ENCODE peak calls at places on chromosome 5, in ten cellular contexts. G, H, V, M, Y, L, Q, R, A and N are unnamed samples.

GRCh38 chr5:150640311-150641005 is at the start of gene SYNPO:
- DNase-seq in G (peak), H (no peak), V (peak), M (no peak), Y (peak), L (peak), Q (peak), R (no peak), A (no peak), N (no peak)

GRCh38 chr5:54881286-54882005 is 103.9 kb downstream of the ESM1 start:
- DNase-seq in G (no peak), H (no peak), V (no peak), M (no peak), Y (no peak), L (no peak), Q (no peak), R (no peak), A (no peak), N (no peak)

GRCh38 chr5:119009131-119009530 is 20.8 kb upstream of the DTWD2 start:
- DNase-seq in G (no peak), H (no peak), V (no peak), M (no peak), Y (no peak), L (no peak), Q (no peak), R (no peak), A (no peak), N (no peak)

GRCh38 chr5:956941-957729 is 51.5 kb upstream of the NKD2 start:
- DNase-seq in G (no peak), H (peak), V (no peak), M (no peak), Y (peak), L (no peak), Q (peak), R (no peak), A (no peak), N (peak)

GRCh38 chr5:58248221-58248620 is 211.7 kb downstream of the PLK2 start:
- DNase-seq in G (peak), H (no peak), V (no peak), M (no peak), Y (no peak), L (no peak), Q (no peak), R (no peak), A (no peak), N (no peak)

GRCh38 chr5:104512063-104512798 is 949.6 kb upstream of the NUDT12 start:
- DNase-seq in G (no peak), H (no peak), V (no peak), M (no peak), Y (no peak), L (no peak), Q (no peak), R (no peak), A (no peak), N (no peak)

GRCh38 chr5:121199238-121199999 is 652.3 kb upstream of the FTMT start:
- DNase-seq in G (no peak), H (no peak), V (no peak), M (no peak), Y (peak), L (no peak), Q (no peak), R (no peak), A (no peak), N (no peak)

GRCh38 chr5:105640328-105640727 is 2030.4 kb downstream of the EFNA5 start:
- DNase-seq in G (no peak), H (no peak), V (no peak), M (no peak), Y (no peak), L (no peak), Q (no peak), R (no peak), A (no peak), N (no peak)

GRCh38 chr5:851076-851475 is 290 bp upstream of the ZDHHC11 start:
- DNase-seq in G (peak), H (no peak), V (peak), M (no peak), Y (no peak), L (no peak), Q (no peak), R (peak), A (no peak), N (peak)

GRCh38 chr5:132070460-132071337 is 2.9 kb upstream of the CSF2 start:
- DNase-seq in G (no peak), H (no peak), V (no peak), M (no peak), Y (no peak), L (no peak), Q (no peak), R (peak), A (no peak), N (no peak)

GRCh38 chr5:134592141-134592746 is 40.4 kb downstream of the SAR1B start:
- DNase-seq in G (no peak), H (no peak), V (no peak), M (peak), Y (no peak), L (no peak), Q (no peak), R (no peak), A (no peak), N (no peak)

GRCh38 chr5:170985486-170985885 is 123.7 kb downstream of the RANBP17 start:
- DNase-seq in G (no peak), H (peak), V (no peak), M (no peak), Y (no peak), L (no peak), Q (no peak), R (no peak), A (no peak), N (no peak)

GRCh38 chr5:110105692-110106091 is 416.0 kb downstream of the MAN2A1 start:
- DNase-seq in G (peak), H (no peak), V (peak), M (no peak), Y (no peak), L (no peak), Q (no peak), R (no peak), A (no peak), N (no peak)

GRCh38 chr5:63125862-63126261 is 547.2 kb downstream of the LRRC70 start:
- DNase-seq in G (no peak), H (no peak), V (no peak), M (no peak), Y (peak), L (no peak), Q (no peak), R (no peak), A (no peak), N (no peak)

GRCh38 chr5:96968614-96969013 is 32.7 kb downstream of the LNPEP start:
- DNase-seq in G (no peak), H (peak), V (no peak), M (no peak), Y (no peak), L (no peak), Q (no peak), R (no peak), A (no peak), N (no peak)

GRCh38 chr5:88251048-88251711 is 17.5 kb downstream of the TMEM161B start:
- DNase-seq in G (no peak), H (no peak), V (no peak), M (no peak), Y (no peak), L (no peak), Q (peak), R (no peak), A (no peak), N (no peak)

GRCh38 chr5:150778517-150779396 is at the start of gene SMIM3:
- DNase-seq in G (peak), H (no peak), V (peak), M (no peak), Y (no peak), L (peak), Q (no peak), R (peak), A (peak), N (peak)

GRCh38 chr5:148939676-148940075 is 113.3 kb downstream of the ADRB2 start:
- DNase-seq in G (no peak), H (peak), V (no peak), M (no peak), Y (peak), L (no peak), Q (peak), R (no peak), A (no peak), N (no peak)

GRCh38 chr5:10485142-10485795 is 43.6 kb downstream of the ROPN1L start:
- DNase-seq in G (peak), H (no peak), V (no peak), M (no peak), Y (peak), L (no peak), Q (no peak), R (peak), A (no peak), N (no peak)

GRCh38 chr5:11181940-11182339 is 420.9 kb upstream of the DAP start:
- DNase-seq in G (no peak), H (no peak), V (no peak), M (no peak), Y (no peak), L (no peak), Q (no peak), R (no peak), A (no peak), N (no peak)

GRCh38 chr5:31251032-31251431 is 57.5 kb downstream of the CDH6 start:
- DNase-seq in G (no peak), H (no peak), V (no peak), M (no peak), Y (no peak), L (no peak), Q (no peak), R (no peak), A (no peak), N (no peak)

GRCh38 chr5:159309689-159310433 is 20.4 kb downstream of the IL12B start:
- DNase-seq in G (no peak), H (no peak), V (no peak), M (no peak), Y (no peak), L (no peak), Q (no peak), R (no peak), A (no peak), N (no peak)
- H3K4me3 ChIP-seq in G (no peak), H (no peak), V (no peak), M (no peak), Y (no peak), L (no peak), Q (no peak), R (no peak), A (no peak), N (no peak)

DNA sequence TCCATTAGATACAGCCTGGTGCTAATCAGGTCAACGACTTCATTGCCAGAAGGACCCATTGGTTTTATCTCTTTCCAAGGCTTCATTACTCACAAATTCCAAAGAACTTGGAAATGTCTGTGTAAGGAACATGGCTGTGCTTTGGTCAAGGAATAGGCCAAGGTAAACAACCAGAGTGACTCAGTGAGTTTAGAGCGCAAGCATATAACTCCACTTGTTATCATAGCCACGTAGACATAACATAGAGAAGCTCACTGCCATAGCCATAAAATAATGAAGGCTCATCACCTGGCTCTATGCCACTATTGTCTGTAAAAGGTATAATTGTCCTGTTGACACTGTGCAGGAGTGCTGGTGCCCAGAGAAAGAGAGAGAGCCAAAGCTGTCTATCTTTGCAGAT is 139.3 kb upstream of the PLCXD3 start:
- DNase-seq in G (no peak), H (no peak), V (no peak), M (no peak), Y (peak), L (no peak), Q (no peak), R (no peak), A (no peak), N (no peak)
- H3K4me3 ChIP-seq in G (no peak), H (no peak), V (no peak), M (no peak), Y (no peak), L (no peak), Q (no peak), R (no peak), A (no peak), N (no peak)

GRCh38 chr5:6448622-6449464 is at the start of gene UBE2QL1:
- DNase-seq in G (no peak), H (no peak), V (peak), M (no peak), Y (no peak), L (peak), Q (no peak), R (peak), A (no peak), N (peak)
- H3K4me3 ChIP-seq in G (peak), H (no peak), V (peak), M (peak), Y (peak), L (peak), Q (peak), R (peak), A (peak), N (peak)

DNA sequence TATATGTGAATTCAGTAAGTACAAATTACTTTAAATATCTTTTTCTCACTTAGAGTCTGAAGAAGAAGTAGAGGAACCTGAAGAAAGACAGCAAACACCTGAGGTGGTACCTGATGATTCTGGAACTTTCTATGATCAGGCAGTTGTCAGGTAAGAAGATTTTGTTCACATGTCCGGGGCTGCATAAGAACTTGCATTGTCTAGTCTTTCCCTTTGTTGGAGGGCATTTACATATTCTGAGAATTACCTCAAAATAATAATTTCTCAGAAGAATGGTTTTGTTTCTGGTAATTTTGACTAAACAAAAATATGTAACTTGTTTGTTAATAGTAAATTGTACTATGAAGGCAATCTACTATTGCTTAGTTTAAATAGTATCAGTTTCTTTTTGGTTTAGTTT is 23.7 kb downstream of the G3BP1 start:
- DNase-seq in G (no peak), H (no peak), V (no peak), M (no peak), Y (no peak), L (no peak), Q (no peak), R (no peak), A (no peak), N (no peak)
- H3K4me3 ChIP-seq in G (no peak), H (no peak), V (no peak), M (no peak), Y (no peak), L (no peak), Q (no peak), R (no peak), A (no peak), N (no peak)

DNA sequence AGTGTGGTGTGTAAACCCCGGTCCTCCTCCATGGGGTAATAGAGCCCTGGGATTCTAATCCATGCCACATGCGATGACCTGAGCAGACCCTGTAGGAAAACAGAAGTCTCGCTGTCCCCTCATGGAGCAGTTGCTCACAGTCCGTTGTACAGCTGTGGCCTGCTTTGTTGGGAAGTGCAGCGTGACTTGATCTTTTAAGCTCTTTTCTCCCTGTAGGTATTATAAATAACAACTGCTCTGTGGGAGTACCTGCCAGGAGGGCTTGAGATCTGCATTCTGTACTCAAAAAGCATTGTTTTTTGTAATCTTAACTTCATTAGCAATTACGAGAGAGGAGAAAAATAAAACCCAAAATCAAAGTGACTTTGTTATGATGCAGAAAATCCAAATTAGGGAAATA is 17.3 kb downstream of the MEGF10 start:
- DNase-seq in G (no peak), H (no peak), V (no peak), M (no peak), Y (no peak), L (no peak), Q (no peak), R (no peak), A (no peak), N (no peak)
- H3K4me3 ChIP-seq in G (no peak), H (no peak), V (no peak), M (no peak), Y (no peak), L (no peak), Q (no peak), R (no peak), A (no peak), N (no peak)

DNA sequence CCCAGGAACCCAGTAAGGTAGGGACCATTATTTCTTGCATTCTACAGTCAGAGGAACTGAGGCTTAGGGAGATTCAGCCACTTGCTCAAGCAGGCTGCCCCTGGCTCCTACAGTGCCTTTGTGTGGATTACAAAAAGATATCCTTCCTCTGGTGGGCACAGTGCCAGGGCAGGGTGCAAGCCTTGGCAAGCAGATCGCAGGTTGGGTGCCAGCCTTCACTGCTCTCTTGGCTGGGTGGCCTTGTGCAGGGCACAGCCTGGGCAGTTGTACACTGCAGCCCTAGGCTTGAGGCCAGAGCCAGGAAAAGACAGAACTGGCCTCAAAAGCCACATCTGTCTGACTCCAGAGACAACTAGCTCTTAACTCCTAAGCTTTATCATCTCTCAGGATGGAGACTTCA is 15.0 kb downstream of the DOCK2 start:
- DNase-seq in G (no peak), H (no peak), V (peak), M (no peak), Y (no peak), L (no peak), Q (no peak), R (no peak), A (no peak), N (no peak)
- H3K4me3 ChIP-seq in G (no peak), H (no peak), V (no peak), M (no peak), Y (no peak), L (no peak), Q (no peak), R (no peak), A (no peak), N (no peak)

DNA sequence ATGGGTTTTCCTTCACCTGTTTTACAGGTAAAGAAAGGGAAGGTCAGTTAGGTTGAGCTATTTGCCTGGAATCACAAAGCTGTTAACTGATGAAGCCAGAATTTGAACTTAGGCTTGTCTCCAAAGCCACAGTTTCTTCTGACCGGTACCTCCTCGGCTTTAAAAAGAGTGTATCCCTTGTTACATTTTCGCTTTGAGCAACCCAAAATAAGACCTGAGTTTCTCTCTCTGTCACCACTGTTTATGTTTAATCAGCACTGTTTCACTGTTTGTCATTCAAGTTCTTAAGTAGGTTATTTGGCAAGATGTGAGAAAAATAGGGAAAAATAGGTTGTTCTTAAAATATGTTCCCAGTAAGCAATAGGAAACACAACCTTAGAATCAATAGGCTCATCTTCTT is 84.6 kb downstream of the VCAN start:
- DNase-seq in G (no peak), H (no peak), V (no peak), M (no peak), Y (no peak), L (no peak), Q (no peak), R (no peak), A (no peak), N (no peak)
- H3K4me3 ChIP-seq in G (no peak), H (no peak), V (no peak), M (no peak), Y (no peak), L (no peak), Q (no peak), R (no peak), A (no peak), N (no peak)

GRCh38 chr5:60488466-60489130 is 211.4 kb downstream of the DEPDC1B start:
- DNase-seq in G (no peak), H (no peak), V (no peak), M (no peak), Y (no peak), L (no peak), Q (no peak), R (no peak), A (no peak), N (no peak)

GRCh38 chr5:60489856-60490255 is 210.1 kb downstream of the DEPDC1B start:
- DNase-seq in G (no peak), H (no peak), V (no peak), M (no peak), Y (no peak), L (no peak), Q (no peak), R (no peak), A (no peak), N (no peak)

GRCh38 chr5:60487466-60487865 is 212.5 kb downstream of the DEPDC1B start:
- DNase-seq in G (no peak), H (no peak), V (no peak), M (no peak), Y (no peak), L (no peak), Q (no peak), R (no peak), A (no peak), N (no peak)

GRCh38 chr5:60489377-60489776 is 210.6 kb downstream of the DEPDC1B start:
- DNase-seq in G (no peak), H (no peak), V (no peak), M (no peak), Y (no peak), L (no peak), Q (no peak), R (no peak), A (no peak), N (no peak)

DNA sequence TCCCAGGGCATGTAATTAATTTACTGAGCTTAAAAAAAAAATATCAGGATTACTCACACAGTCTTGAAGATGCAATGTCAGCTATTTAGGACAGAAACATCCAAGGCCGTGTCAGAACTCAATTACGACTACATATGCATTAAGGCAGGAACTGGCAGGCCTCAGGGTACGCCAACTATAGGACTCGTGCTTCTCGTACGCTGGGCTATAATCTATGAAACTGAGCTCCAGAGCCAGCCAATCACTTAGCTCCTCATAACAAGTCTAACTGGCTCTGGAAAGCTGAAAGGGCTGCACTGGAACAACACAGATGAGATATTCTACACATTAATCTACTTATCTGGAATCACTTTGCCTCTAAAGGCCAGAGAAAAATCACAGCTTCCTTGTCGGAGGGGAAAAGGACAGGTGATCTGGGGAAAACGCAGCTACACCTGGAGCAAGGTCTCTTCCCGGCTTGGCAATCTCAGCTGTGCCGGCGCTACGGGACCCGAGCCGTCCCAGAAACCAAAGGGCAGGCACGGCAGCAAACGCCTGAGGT is 212.0 kb downstream of the DEPDC1B start:
- DNase-seq in G (no peak), H (no peak), V (no peak), M (no peak), Y (no peak), L (no peak), Q (no peak), R (no peak), A (no peak), N (no peak)
- H3K4me3 ChIP-seq in G (peak), H (no peak), V (no peak), M (no peak), Y (no peak), L (peak), Q (no peak), R (no peak), A (no peak), N (peak)

GRCh38 chr5:125413861-125414260 is 667.4 kb upstream of the ZNF608 start:
- DNase-seq in G (no peak), H (no peak), V (no peak), M (no peak), Y (no peak), L (no peak), Q (no peak), R (no peak), A (no peak), N (no peak)

GRCh38 chr5:125411163-125412050 is 665.0 kb upstream of the ZNF608 start:
- DNase-seq in G (no peak), H (peak), V (no peak), M (no peak), Y (no peak), L (no peak), Q (no peak), R (no peak), A (no peak), N (no peak)

GRCh38 chr5:125412051-125412560 is 665.7 kb upstream of the ZNF608 start:
- DNase-seq in G (no peak), H (peak), V (no peak), M (no peak), Y (no peak), L (no peak), Q (no peak), R (no peak), A (no peak), N (peak)

GRCh38 chr5:125410501-125411162 is 664.2 kb upstream of the ZNF608 start:
- DNase-seq in G (no peak), H (peak), V (no peak), M (no peak), Y (no peak), L (no peak), Q (no peak), R (no peak), A (no peak), N (no peak)

GRCh38 chr5:125412561-125413535 is 666.4 kb upstream of the ZNF608 start:
- DNase-seq in G (peak), H (peak), V (peak), M (peak), Y (peak), L (no peak), Q (peak), R (peak), A (peak), N (peak)
- H3K4me3 ChIP-seq in G (no peak), H (peak), V (no peak), M (no peak), Y (no peak), L (peak), Q (no peak), R (no peak), A (no peak), N (peak)